ENCODE peak calls at places on chromosomes 13 and 19, in eight cellular contexts. One of them, this sample, is unnamed.

GRCh38 chr13:76620036-76620435 is 266.2 kb downstream of the KCTD12 start:
- DNase-seq in astrocyte of the cerebellum: no peak
- DNase-seq in heart right ventricle: no peak
- DNase-seq in epithelial cell of proximal tubule: no peak
- DNase-seq in SK-N-SH: no peak
- DNase-seq in lower leg skin: no peak
- DNase-seq in OCI-LY7: no peak
- DNase-seq in astrocyte: peak
- DNase-seq in this sample: no peak

GRCh38 chr19:46080561-46080960 is 39.8 kb upstream of the IGFL4 start:
- DNase-seq in astrocyte of the cerebellum: peak
- DNase-seq in heart right ventricle: no peak
- DNase-seq in epithelial cell of proximal tubule: peak
- DNase-seq in SK-N-SH: no peak
- DNase-seq in lower leg skin: no peak
- DNase-seq in OCI-LY7: no peak
- DNase-seq in astrocyte: peak
- DNase-seq in this sample: no peak

GRCh38 chr19:58352760-58353671 is at the start of gene A1BG:
- DNase-seq in astrocyte of the cerebellum: no peak
- DNase-seq in heart right ventricle: no peak
- DNase-seq in epithelial cell of proximal tubule: no peak
- DNase-seq in SK-N-SH: no peak
- DNase-seq in lower leg skin: no peak
- DNase-seq in OCI-LY7: no peak
- DNase-seq in astrocyte: no peak
- DNase-seq in this sample: no peak

GRCh38 chr13:105972306-105972721 is 563.1 kb downstream of the EFNB2 start:
- DNase-seq in astrocyte of the cerebellum: no peak
- DNase-seq in heart right ventricle: no peak
- DNase-seq in epithelial cell of proximal tubule: no peak
- DNase-seq in SK-N-SH: no peak
- DNase-seq in lower leg skin: no peak
- DNase-seq in OCI-LY7: no peak
- DNase-seq in astrocyte: no peak
- DNase-seq in this sample: no peak

GRCh38 chr13:112113355-112113754 is 46.4 kb downstream of the SOX1 start:
- DNase-seq in astrocyte of the cerebellum: no peak
- DNase-seq in heart right ventricle: no peak
- DNase-seq in epithelial cell of proximal tubule: no peak
- DNase-seq in SK-N-SH: no peak
- DNase-seq in lower leg skin: no peak
- DNase-seq in OCI-LY7: no peak
- DNase-seq in astrocyte: no peak
- DNase-seq in this sample: no peak

GRCh38 chr13:50589651-50590054 is 253.8 kb downstream of the DLEU7 start:
- DNase-seq in astrocyte of the cerebellum: peak
- DNase-seq in heart right ventricle: no peak
- DNase-seq in epithelial cell of proximal tubule: peak
- DNase-seq in SK-N-SH: no peak
- DNase-seq in lower leg skin: no peak
- DNase-seq in OCI-LY7: no peak
- DNase-seq in astrocyte: peak
- DNase-seq in this sample: no peak

GRCh38 chr19:10764340-10764894 is 46.5 kb downstream of the DNM2 start:
- DNase-seq in astrocyte of the cerebellum: no peak
- DNase-seq in heart right ventricle: no peak
- DNase-seq in epithelial cell of proximal tubule: peak
- DNase-seq in SK-N-SH: no peak
- DNase-seq in lower leg skin: no peak
- DNase-seq in OCI-LY7: no peak
- DNase-seq in astrocyte: no peak
- DNase-seq in this sample: no peak

GRCh38 chr13:75704942-75705320 is 68.8 kb downstream of the LMO7 start:
- DNase-seq in astrocyte of the cerebellum: no peak
- DNase-seq in heart right ventricle: no peak
- DNase-seq in epithelial cell of proximal tubule: no peak
- DNase-seq in SK-N-SH: no peak
- DNase-seq in lower leg skin: peak
- DNase-seq in OCI-LY7: no peak
- DNase-seq in astrocyte: no peak
- DNase-seq in this sample: no peak

GRCh38 chr13:32267836-32268439 is 47.2 kb downstream of the ZAR1L start:
- DNase-seq in astrocyte of the cerebellum: no peak
- DNase-seq in heart right ventricle: no peak
- DNase-seq in epithelial cell of proximal tubule: no peak
- DNase-seq in SK-N-SH: no peak
- DNase-seq in lower leg skin: no peak
- DNase-seq in OCI-LY7: peak
- DNase-seq in astrocyte: no peak
- DNase-seq in this sample: no peak

GRCh38 chr19:35124098-35125060 is 8.8 kb downstream of the FXYD3 start:
- DNase-seq in astrocyte of the cerebellum: peak
- DNase-seq in heart right ventricle: peak
- DNase-seq in epithelial cell of proximal tubule: no peak
- DNase-seq in SK-N-SH: peak
- DNase-seq in lower leg skin: peak
- DNase-seq in OCI-LY7: peak
- DNase-seq in astrocyte: peak
- DNase-seq in this sample: peak

GRCh38 chr13:72696590-72696989 is 30.8 kb downstream of the MZT1 start:
- DNase-seq in astrocyte of the cerebellum: peak
- DNase-seq in heart right ventricle: no peak
- DNase-seq in epithelial cell of proximal tubule: no peak
- DNase-seq in SK-N-SH: peak
- DNase-seq in lower leg skin: no peak
- DNase-seq in OCI-LY7: no peak
- DNase-seq in astrocyte: peak
- DNase-seq in this sample: no peak

GRCh38 chr13:32330438-32330837 is 15.1 kb downstream of the BRCA2 start:
- DNase-seq in astrocyte of the cerebellum: no peak
- DNase-seq in heart right ventricle: no peak
- DNase-seq in epithelial cell of proximal tubule: peak
- DNase-seq in SK-N-SH: no peak
- DNase-seq in lower leg skin: no peak
- DNase-seq in OCI-LY7: no peak
- DNase-seq in astrocyte: peak
- DNase-seq in this sample: no peak

GRCh38 chr19:1945899-1946298 is 4.9 kb downstream of the CSNK1G2 start:
- DNase-seq in astrocyte of the cerebellum: no peak
- DNase-seq in heart right ventricle: no peak
- DNase-seq in epithelial cell of proximal tubule: no peak
- DNase-seq in SK-N-SH: peak
- DNase-seq in lower leg skin: peak
- DNase-seq in OCI-LY7: peak
- DNase-seq in astrocyte: no peak
- DNase-seq in this sample: peak

DNA sequence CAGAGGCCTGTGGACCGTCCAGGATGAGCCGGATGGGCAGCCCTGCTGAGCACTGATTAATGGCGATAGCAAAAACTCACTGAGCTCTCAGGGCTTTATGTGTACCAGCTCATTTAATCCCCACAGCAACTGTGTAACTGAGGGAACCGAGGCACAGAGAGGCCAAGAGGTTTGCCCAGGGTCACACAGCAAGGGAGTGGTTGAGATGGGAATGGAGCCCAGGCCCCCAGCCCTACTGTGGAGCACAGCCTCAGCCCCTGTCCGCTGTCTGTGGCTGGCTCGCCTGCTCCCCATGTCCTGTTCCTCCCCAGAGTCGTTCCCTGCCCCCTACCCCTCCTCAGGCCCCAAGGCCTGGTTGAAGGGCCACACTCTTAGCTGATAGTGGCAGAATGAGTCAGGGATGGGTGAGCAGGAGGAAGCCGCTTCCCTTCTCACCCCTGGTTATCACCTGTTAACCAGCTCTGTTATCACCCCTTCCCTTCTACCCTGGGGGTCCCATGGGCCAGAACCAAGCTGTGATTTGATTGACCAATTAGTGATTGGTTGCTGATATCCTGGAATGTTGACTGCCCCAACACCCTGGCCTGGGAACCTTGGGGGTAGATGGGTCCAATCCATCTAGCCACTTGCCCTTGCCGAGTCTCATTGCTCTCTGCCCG is 21.2 kb downstream of the CAPN12 start:
- DNase-seq in astrocyte of the cerebellum: no peak
- DNase-seq in heart right ventricle: no peak
- DNase-seq in epithelial cell of proximal tubule: no peak
- DNase-seq in SK-N-SH: no peak
- DNase-seq in lower leg skin: no peak
- DNase-seq in OCI-LY7: no peak
- DNase-seq in astrocyte: no peak
- DNase-seq in this sample: no peak
- H3K4me3 ChIP-seq in astrocyte of the cerebellum: no peak
- H3K4me3 ChIP-seq in heart right ventricle: no peak
- H3K4me3 ChIP-seq in epithelial cell of proximal tubule: no peak
- H3K4me3 ChIP-seq in SK-N-SH: no peak
- H3K4me3 ChIP-seq in lower leg skin: no peak
- H3K4me3 ChIP-seq in OCI-LY7: no peak
- H3K4me3 ChIP-seq in astrocyte: no peak
- H3K4me3 ChIP-seq in this sample: no peak

GRCh38 chr13:73698859-73699258 is 435.3 kb downstream of the KLF12 start:
- DNase-seq in astrocyte of the cerebellum: no peak
- DNase-seq in heart right ventricle: no peak
- DNase-seq in epithelial cell of proximal tubule: no peak
- DNase-seq in SK-N-SH: no peak
- DNase-seq in lower leg skin: no peak
- DNase-seq in OCI-LY7: no peak
- DNase-seq in astrocyte: peak
- DNase-seq in this sample: no peak

GRCh38 chr13:73703606-73704005 is 430.6 kb downstream of the KLF12 start:
- DNase-seq in astrocyte of the cerebellum: no peak
- DNase-seq in heart right ventricle: no peak
- DNase-seq in epithelial cell of proximal tubule: no peak
- DNase-seq in SK-N-SH: no peak
- DNase-seq in lower leg skin: no peak
- DNase-seq in OCI-LY7: no peak
- DNase-seq in astrocyte: no peak
- DNase-seq in this sample: no peak

GRCh38 chr13:73704587-73704986 is 429.6 kb downstream of the KLF12 start:
- DNase-seq in astrocyte of the cerebellum: no peak
- DNase-seq in heart right ventricle: no peak
- DNase-seq in epithelial cell of proximal tubule: no peak
- DNase-seq in SK-N-SH: no peak
- DNase-seq in lower leg skin: no peak
- DNase-seq in OCI-LY7: no peak
- DNase-seq in astrocyte: no peak
- DNase-seq in this sample: no peak

GRCh38 chr13:73697166-73697565 is 437.0 kb downstream of the KLF12 start:
- DNase-seq in astrocyte of the cerebellum: no peak
- DNase-seq in heart right ventricle: no peak
- DNase-seq in epithelial cell of proximal tubule: no peak
- DNase-seq in SK-N-SH: no peak
- DNase-seq in lower leg skin: no peak
- DNase-seq in OCI-LY7: no peak
- DNase-seq in astrocyte: peak
- DNase-seq in this sample: no peak

DNA sequence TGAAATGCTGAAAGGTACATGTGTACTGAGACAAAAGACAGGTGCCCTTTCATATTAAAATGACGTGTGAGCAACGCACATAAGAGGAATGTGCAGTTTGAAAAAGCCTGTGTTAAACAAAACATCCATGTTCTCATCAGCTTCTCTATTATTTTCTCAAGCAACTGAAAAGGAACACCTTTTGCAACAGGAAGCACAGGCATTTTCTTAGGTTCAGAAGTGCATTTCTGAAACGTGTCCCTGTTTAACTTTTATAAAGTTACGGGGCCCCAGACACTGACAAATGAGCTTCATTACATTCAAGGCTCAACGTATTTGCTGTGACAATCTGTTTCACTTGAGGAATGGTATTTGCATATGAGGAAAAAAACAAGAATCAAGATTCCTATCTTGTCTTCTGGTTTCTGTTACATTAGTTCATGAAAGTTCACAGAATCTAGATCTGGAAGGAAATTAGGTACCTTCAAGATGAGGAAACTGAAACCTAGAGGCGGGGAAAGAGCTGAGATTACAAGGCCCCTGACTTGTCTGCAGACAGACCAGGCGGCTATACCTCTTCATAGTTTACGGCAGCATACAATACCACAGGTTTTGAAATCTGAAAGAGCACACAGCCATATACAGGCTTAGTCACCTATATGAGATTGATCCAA is 431.7 kb downstream of the KLF12 start:
- DNase-seq in astrocyte of the cerebellum: no peak
- DNase-seq in heart right ventricle: no peak
- DNase-seq in epithelial cell of proximal tubule: no peak
- DNase-seq in SK-N-SH: no peak
- DNase-seq in lower leg skin: no peak
- DNase-seq in OCI-LY7: peak
- DNase-seq in astrocyte: no peak
- DNase-seq in this sample: no peak
- H3K4me3 ChIP-seq in astrocyte of the cerebellum: no peak
- H3K4me3 ChIP-seq in heart right ventricle: no peak
- H3K4me3 ChIP-seq in epithelial cell of proximal tubule: no peak
- H3K4me3 ChIP-seq in SK-N-SH: no peak
- H3K4me3 ChIP-seq in lower leg skin: no peak
- H3K4me3 ChIP-seq in OCI-LY7: no peak
- H3K4me3 ChIP-seq in astrocyte: no peak
- H3K4me3 ChIP-seq in this sample: no peak

GRCh38 chr19:33335446-33335845 is 33.1 kb upstream of the CEBPA start:
- DNase-seq in astrocyte of the cerebellum: no peak
- DNase-seq in heart right ventricle: no peak
- DNase-seq in epithelial cell of proximal tubule: no peak
- DNase-seq in SK-N-SH: no peak
- DNase-seq in lower leg skin: no peak
- DNase-seq in OCI-LY7: no peak
- DNase-seq in astrocyte: no peak
- DNase-seq in this sample: no peak
- H3K4me3 ChIP-seq in astrocyte of the cerebellum: no peak
- H3K4me3 ChIP-seq in heart right ventricle: no peak
- H3K4me3 ChIP-seq in epithelial cell of proximal tubule: no peak
- H3K4me3 ChIP-seq in SK-N-SH: no peak
- H3K4me3 ChIP-seq in lower leg skin: no peak
- H3K4me3 ChIP-seq in OCI-LY7: no peak
- H3K4me3 ChIP-seq in astrocyte: no peak
- H3K4me3 ChIP-seq in this sample: no peak

GRCh38 chr13:30846844-30847243 is 59.2 kb upstream of the MEDAG start:
- DNase-seq in astrocyte of the cerebellum: no peak
- DNase-seq in heart right ventricle: no peak
- DNase-seq in epithelial cell of proximal tubule: no peak
- DNase-seq in SK-N-SH: no peak
- DNase-seq in lower leg skin: no peak
- DNase-seq in OCI-LY7: no peak
- DNase-seq in astrocyte: no peak
- DNase-seq in this sample: no peak

GRCh38 chr13:30849611-30850010 is 56.5 kb upstream of the MEDAG start:
- DNase-seq in astrocyte of the cerebellum: no peak
- DNase-seq in heart right ventricle: no peak
- DNase-seq in epithelial cell of proximal tubule: no peak
- DNase-seq in SK-N-SH: no peak
- DNase-seq in lower leg skin: no peak
- DNase-seq in OCI-LY7: no peak
- DNase-seq in astrocyte: no peak
- DNase-seq in this sample: no peak

GRCh38 chr13:30846311-30846710 is 59.8 kb upstream of the MEDAG start:
- DNase-seq in astrocyte of the cerebellum: no peak
- DNase-seq in heart right ventricle: no peak
- DNase-seq in epithelial cell of proximal tubule: no peak
- DNase-seq in SK-N-SH: no peak
- DNase-seq in lower leg skin: no peak
- DNase-seq in OCI-LY7: no peak
- DNase-seq in astrocyte: peak
- DNase-seq in this sample: no peak

GRCh38 chr13:30848332-30849027 is 57.6 kb upstream of the MEDAG start:
- DNase-seq in astrocyte of the cerebellum: no peak
- DNase-seq in heart right ventricle: no peak
- DNase-seq in epithelial cell of proximal tubule: no peak
- DNase-seq in SK-N-SH: no peak
- DNase-seq in lower leg skin: no peak
- DNase-seq in OCI-LY7: no peak
- DNase-seq in astrocyte: no peak
- DNase-seq in this sample: no peak

GRCh38 chr13:30847697-30848307 is 58.3 kb upstream of the MEDAG start:
- DNase-seq in astrocyte of the cerebellum: peak
- DNase-seq in heart right ventricle: no peak
- DNase-seq in epithelial cell of proximal tubule: no peak
- DNase-seq in SK-N-SH: no peak
- DNase-seq in lower leg skin: no peak
- DNase-seq in OCI-LY7: no peak
- DNase-seq in astrocyte: peak
- DNase-seq in this sample: peak
- H3K4me3 ChIP-seq in astrocyte of the cerebellum: no peak
- H3K4me3 ChIP-seq in heart right ventricle: no peak
- H3K4me3 ChIP-seq in epithelial cell of proximal tubule: no peak
- H3K4me3 ChIP-seq in SK-N-SH: no peak
- H3K4me3 ChIP-seq in lower leg skin: no peak
- H3K4me3 ChIP-seq in OCI-LY7: no peak
- H3K4me3 ChIP-seq in astrocyte: peak
- H3K4me3 ChIP-seq in this sample: no peak

This sample was measured in gastrocnemius medialis.